ENCODE peak calls at places on chromosomes 3 and 15, in seven cellular contexts. L, M, R, F, I, Z and H are unnamed samples.

GRCh38 chr3:13501527-13501926 is 21.4 kb downstream of the HDAC11 start:
- DNase-seq in L (peak), M (no peak), R (no peak), F (no peak), I (no peak), Z (no peak), H (no peak)

GRCh38 chr3:66938338-66938963 is 59.7 kb upstream of the KBTBD8 start:
- DNase-seq in L (no peak), M (peak), R (peak), F (peak), I (peak), Z (peak), H (peak)

GRCh38 chr3:143697975-143698374 is 150.3 kb downstream of the SLC9A9 start:
- DNase-seq in L (no peak), M (no peak), R (peak), F (no peak), I (peak), Z (no peak), H (peak)

GRCh38 chr15:90987561-90988141 is 6.7 kb downstream of the PRC1 start:
- DNase-seq in L (no peak), M (no peak), R (no peak), F (no peak), I (no peak), Z (no peak), H (no peak)

GRCh38 chr3:9553021-9553948 is at the start of gene LHFPL4:
- DNase-seq in L (peak), M (no peak), R (no peak), F (no peak), I (no peak), Z (no peak), H (no peak)

GRCh38 chr15:59256538-59256937 is 49.9 kb downstream of the LDHAL6B start:
- DNase-seq in L (no peak), M (no peak), R (no peak), F (no peak), I (peak), Z (no peak), H (no peak)

GRCh38 chr15:92832992-92833438 is 67.1 kb upstream of the CHD2 start:
- DNase-seq in L (no peak), M (no peak), R (no peak), F (no peak), I (no peak), Z (peak), H (no peak)

GRCh38 chr15:61857169-61857829 is 202.9 kb downstream of the VPS13C start:
- DNase-seq in L (no peak), M (no peak), R (no peak), F (no peak), I (no peak), Z (no peak), H (no peak)

GRCh38 chr15:52653451-52653964 is 25.7 kb downstream of the ATOSA start:
- DNase-seq in L (no peak), M (peak), R (peak), F (no peak), I (peak), Z (peak), H (peak)

GRCh38 chr3:13896473-13897154 is 16.7 kb upstream of the WNT7A start:
- DNase-seq in L (peak), M (peak), R (peak), F (peak), I (peak), Z (peak), H (peak)

GRCh38 chr15:73190189-73190601 is 137.9 kb downstream of the NEO1 start:
- DNase-seq in L (no peak), M (no peak), R (peak), F (no peak), I (no peak), Z (peak), H (peak)

GRCh38 chr15:99414755-99415731 is 150.7 kb upstream of the MEF2A start:
- DNase-seq in L (no peak), M (no peak), R (peak), F (no peak), I (no peak), Z (no peak), H (peak)

GRCh38 chr3:123559040-123559861 is 25.6 kb downstream of the HACD2 start:
- DNase-seq in L (no peak), M (peak), R (peak), F (peak), I (peak), Z (peak), H (peak)

GRCh38 chr3:194135806-194136518 is at the start of gene HES1:
- DNase-seq in L (peak), M (peak), R (peak), F (peak), I (peak), Z (peak), H (peak)

GRCh38 chr3:194086251-194087075 is 49.5 kb upstream of the HES1 start:
- DNase-seq in L (no peak), M (no peak), R (no peak), F (no peak), I (no peak), Z (peak), H (no peak)

GRCh38 chr3:104796556-104796955 is 570.2 kb upstream of the ALCAM start:
- DNase-seq in L (no peak), M (no peak), R (no peak), F (no peak), I (no peak), Z (peak), H (no peak)

GRCh38 chr3:52289747-52290595 is 2.3 kb downstream of the GLYCTK start:
- DNase-seq in L (peak), M (no peak), R (no peak), F (no peak), I (no peak), Z (no peak), H (no peak)

GRCh38 chr3:112813016-112813415 is 33.6 kb downstream of the CD200R1L start:
- DNase-seq in L (no peak), M (no peak), R (no peak), F (no peak), I (no peak), Z (no peak), H (peak)

GRCh38 chr15:68700395-68701123 is 120.1 kb downstream of the ANP32A start:
- DNase-seq in L (peak), M (no peak), R (no peak), F (peak), I (no peak), Z (peak), H (peak)
- TF ChIP-seq CTCF in L (no peak), M (no peak), R (no peak), F (no peak), I (no peak), Z (no peak), H (no peak)

GRCh38 chr3:62876064-62876463 is 848 bp upstream of the CADPS start:
- DNase-seq in L (no peak), M (no peak), R (peak), F (peak), I (peak), Z (peak), H (peak)

GRCh38 chr3:62875103-62876002 is at the start of gene CADPS:
- DNase-seq in L (no peak), M (no peak), R (no peak), F (peak), I (no peak), Z (peak), H (peak)

GRCh38 chr3:62872318-62872717 is 2.9 kb downstream of the CADPS start:
- DNase-seq in L (no peak), M (no peak), R (no peak), F (no peak), I (no peak), Z (no peak), H (no peak)

GRCh38 chr3:62874398-62875102 is 666 bp downstream of the CADPS start:
- DNase-seq in L (no peak), M (no peak), R (no peak), F (no peak), I (no peak), Z (no peak), H (no peak)

DNA sequence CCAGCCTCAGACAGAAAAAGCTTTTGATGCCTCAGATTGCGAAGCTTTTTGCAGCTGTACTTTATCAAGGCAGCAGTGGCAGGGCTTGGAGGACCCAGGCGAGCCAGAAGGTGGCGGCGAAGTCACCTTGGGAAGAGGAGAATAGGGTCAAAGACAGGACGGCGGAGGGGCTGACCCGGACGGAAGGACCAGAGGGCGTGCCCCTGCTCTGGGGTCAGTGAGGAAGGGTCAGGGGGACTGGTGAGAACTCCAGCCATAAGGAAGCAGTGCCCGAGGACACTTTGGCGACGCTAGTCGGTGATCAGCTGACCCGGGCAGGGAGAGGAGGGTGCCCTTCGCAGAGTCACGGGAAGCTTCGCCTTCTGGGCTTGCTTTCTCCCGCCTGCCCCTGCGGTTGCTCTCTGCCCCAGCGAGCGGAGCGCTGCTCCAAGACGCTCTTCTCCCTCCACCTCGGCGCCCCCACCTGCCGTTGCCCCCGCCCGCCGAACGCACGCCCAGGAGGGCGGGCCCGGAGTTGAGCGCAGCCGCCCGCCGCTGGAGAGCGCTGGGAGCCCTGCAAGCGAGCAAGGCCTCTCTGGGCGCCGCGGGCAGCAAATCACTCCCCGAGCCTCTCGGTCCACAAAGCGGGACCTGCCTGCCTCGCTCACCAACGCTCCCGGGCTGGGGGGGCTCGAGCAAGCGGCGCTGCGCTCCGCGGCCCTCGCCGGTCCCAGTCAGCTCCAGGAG is 1.4 kb downstream of the CADPS start:
- DNase-seq in L (peak), M (no peak), R (peak), F (peak), I (peak), Z (peak), H (peak)
- TF ChIP-seq CTCF in L (no peak), M (no peak), R (peak), F (no peak), I (peak), Z (no peak), H (peak)

GRCh38 chr3:27138562-27138961 is 230.6 kb downstream of the NEK10 start:
- DNase-seq in L (no peak), M (no peak), R (peak), F (no peak), I (no peak), Z (no peak), H (no peak)

GRCh38 chr3:27138005-27138404 is 231.2 kb downstream of the NEK10 start:
- DNase-seq in L (no peak), M (no peak), R (no peak), F (no peak), I (no peak), Z (no peak), H (no peak)

GRCh38 chr3:27146786-27147185 is 222.4 kb downstream of the NEK10 start:
- DNase-seq in L (no peak), M (no peak), R (no peak), F (no peak), I (no peak), Z (no peak), H (no peak)

GRCh38 chr3:27145719-27146118 is 223.5 kb downstream of the NEK10 start:
- DNase-seq in L (no peak), M (no peak), R (no peak), F (no peak), I (no peak), Z (no peak), H (no peak)

DNA sequence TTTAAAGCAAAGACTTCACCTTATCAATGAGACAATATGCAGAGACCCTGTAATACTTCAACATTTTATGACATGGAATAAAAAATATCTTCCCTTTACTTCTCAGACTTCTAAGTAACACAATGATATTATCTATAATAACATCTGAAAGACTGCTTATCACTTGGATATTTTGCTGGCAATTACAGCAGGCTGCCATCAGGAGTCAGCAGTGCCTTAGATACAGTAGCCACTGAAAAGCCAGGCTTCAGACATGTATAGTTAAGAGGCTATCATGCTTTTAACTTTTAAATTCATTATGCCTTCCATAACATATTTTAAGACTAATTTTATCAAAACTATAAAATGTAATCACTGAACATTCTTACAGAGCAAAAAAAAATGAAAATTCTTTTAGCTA is 227.5 kb downstream of the NEK10 start:
- DNase-seq in L (no peak), M (no peak), R (no peak), F (no peak), I (peak), Z (no peak), H (peak)
- TF ChIP-seq CTCF in L (no peak), M (peak), R (no peak), F (no peak), I (no peak), Z (no peak), H (peak)

GRCh38 chr3:146067048-146067447 is 93.9 kb downstream of the PLOD2 start:
- DNase-seq in L (no peak), M (peak), R (peak), F (no peak), I (peak), Z (peak), H (peak)

DNA sequence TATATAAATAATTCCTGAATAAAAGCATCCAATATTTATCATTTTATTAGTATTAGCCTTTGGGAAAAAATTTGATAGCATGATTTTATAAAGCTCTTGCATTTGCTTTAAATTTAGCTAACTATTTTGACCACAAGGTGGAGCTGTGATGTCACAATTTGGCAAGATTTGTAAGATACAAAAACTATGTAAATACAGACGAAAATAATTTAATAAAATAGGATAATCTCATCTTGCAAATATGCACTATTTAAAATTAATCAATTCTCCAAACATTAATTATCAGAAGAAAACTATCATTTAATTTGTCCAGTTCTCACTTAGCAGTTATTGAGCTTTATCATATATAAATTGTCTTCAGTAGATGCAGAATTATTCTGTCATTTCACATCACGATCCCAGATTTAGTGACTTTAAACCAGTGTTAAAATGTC is 95.4 kb downstream of the PLOD2 start:
- DNase-seq in L (no peak), M (peak), R (peak), F (peak), I (peak), Z (peak), H (peak)
- TF ChIP-seq CTCF in L (peak), M (peak), R (peak), F (peak), I (peak), Z (peak), H (peak)

DNA sequence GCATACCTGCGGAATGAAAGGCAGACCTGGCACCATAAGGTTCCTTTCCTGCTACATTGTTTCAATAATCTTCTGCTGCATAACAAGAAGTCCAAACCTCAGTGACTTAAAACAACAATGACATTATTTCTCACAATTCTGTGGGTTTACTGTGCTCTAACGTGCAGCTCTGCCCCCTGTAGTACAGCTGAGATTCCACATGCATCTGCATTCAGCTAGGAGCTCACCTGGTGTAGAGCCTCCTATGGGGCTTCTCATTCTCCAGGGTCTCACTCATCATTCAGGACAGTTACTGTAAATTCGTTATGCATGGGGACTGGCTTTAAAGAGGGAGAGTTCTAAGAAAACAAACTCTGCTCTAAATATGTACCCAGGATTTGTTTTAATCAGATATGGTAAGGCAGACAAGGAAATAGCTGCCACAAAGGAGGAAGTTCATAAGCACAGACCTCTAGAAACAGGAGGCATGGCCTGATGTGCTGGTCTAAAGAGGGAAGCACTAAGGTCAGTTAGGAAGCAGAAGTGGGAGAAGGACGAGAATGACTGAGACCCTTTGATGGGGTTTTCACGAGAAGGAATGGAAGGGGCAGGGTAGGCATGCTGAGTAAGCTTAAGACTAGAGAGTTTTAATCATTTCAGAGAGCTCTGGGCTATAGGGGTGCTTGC is 347.0 kb downstream of the NEK10 start:
- DNase-seq in L (no peak), M (no peak), R (no peak), F (no peak), I (no peak), Z (no peak), H (no peak)
- TF ChIP-seq CTCF in L (no peak), M (no peak), R (no peak), F (no peak), I (no peak), Z (no peak), H (no peak)